ENCODE peak calls at places on chromosomes 12 and 14, in five cellular contexts. D is heart left ventricle; B is adrenal gland; A is CD8-positive, alpha-beta T cell; V is colonic mucosa. M is an unnamed sample. For H3K36me3, the result is how much of the 10 kb centered on the place peaks cover.

GRCh38 chr12:123401753-123402683 is 18.1 kb downstream of the KMT5A start:
- DNase-seq in D (no peak), B (no peak), A (no peak), V (no peak), M (no peak)

GRCh38 chr14:47539065-47539464 is 136.3 kb downstream of the MDGA2 start:
- DNase-seq in D (no peak), B (no peak), A (no peak), V (no peak), M (no peak)

GRCh38 chr14:94532462-94532861 is 23.2 kb upstream of the SERPINA12 start:
- DNase-seq in D (no peak), B (no peak), A (no peak), V (no peak), M (no peak)

GRCh38 chr12:8156416-8156815 is 399 bp upstream of the ZNF705A start:
- DNase-seq in D (no peak), B (no peak), A (no peak), V (no peak), M (no peak)

GRCh38 chr14:24138396-24139271 is 2.6 kb downstream of the PSME1 start:
- DNase-seq in D (no peak), B (no peak), A (no peak), V (no peak), M (no peak)

GRCh38 chr14:78758333-78758732 is 588.2 kb downstream of the NRXN3 start:
- DNase-seq in D (no peak), B (no peak), A (no peak), V (no peak), M (no peak)

GRCh38 chr12:111276189-111276588 is 92.7 kb downstream of the PHETA1 start:
- DNase-seq in D (no peak), B (no peak), A (no peak), V (no peak), M (no peak)

GRCh38 chr14:57833304-57833703 is 32.6 kb downstream of the SLC35F4 start:
- DNase-seq in D (no peak), B (peak), A (no peak), V (no peak), M (peak)

DNA sequence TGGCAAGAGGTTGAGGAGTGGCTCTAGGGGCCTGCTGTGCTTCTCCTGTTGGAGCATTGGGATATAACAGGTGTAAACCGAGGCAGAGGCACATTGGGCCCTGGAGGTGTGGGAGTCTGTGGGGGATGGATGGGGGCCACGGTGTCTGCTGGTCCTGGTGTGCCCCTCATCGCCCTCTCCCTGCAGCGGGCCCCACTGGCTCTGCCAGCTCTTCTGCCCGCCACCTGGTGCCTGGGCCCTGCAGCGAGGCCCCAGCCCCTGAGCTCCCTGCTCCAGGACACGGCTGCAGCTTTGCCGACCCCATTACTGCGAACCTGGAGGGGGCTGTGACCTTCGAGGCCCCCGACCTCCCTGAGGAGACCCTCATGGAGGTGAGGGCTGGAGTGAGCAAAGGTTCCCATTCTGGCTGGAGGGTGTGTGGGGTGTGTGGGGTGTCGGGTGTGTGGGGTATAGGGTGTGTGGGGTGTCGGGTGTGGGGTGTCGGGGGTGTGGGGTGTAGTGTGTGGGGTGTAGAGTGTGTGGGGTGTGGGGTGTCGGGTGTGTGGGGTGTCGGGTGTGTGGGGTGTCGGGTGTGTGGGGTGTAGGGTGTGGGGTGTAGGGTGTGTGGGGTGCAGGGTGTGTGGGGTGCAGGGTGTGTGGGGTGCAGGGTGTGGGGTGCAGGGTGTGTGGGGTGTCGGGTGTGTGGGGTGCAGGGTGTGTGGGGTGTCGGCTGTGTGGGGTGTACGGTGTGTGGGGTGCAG is 10.6 kb upstream of the PUS1 start:
- DNase-seq in D (no peak), B (no peak), A (no peak), V (no peak), M (no peak)
- H3K36me3 ChIP-seq in D (half or more), B (under half), A (under half), V (under half), M (under half)

GRCh38 chr12:52186135-52186840 is 5.5 kb downstream of the KRT80 start:
- DNase-seq in D (no peak), B (peak), A (no peak), V (no peak), M (no peak)

GRCh38 chr12:52187640-52188039 is 4.2 kb downstream of the KRT80 start:
- DNase-seq in D (no peak), B (no peak), A (no peak), V (no peak), M (no peak)

GRCh38 chr12:52188658-52189057 is 3.2 kb downstream of the KRT80 start:
- DNase-seq in D (no peak), B (no peak), A (no peak), V (no peak), M (no peak)

GRCh38 chr12:52185400-52185967 is 6.3 kb downstream of the KRT80 start:
- DNase-seq in D (no peak), B (no peak), A (no peak), V (no peak), M (no peak)

DNA sequence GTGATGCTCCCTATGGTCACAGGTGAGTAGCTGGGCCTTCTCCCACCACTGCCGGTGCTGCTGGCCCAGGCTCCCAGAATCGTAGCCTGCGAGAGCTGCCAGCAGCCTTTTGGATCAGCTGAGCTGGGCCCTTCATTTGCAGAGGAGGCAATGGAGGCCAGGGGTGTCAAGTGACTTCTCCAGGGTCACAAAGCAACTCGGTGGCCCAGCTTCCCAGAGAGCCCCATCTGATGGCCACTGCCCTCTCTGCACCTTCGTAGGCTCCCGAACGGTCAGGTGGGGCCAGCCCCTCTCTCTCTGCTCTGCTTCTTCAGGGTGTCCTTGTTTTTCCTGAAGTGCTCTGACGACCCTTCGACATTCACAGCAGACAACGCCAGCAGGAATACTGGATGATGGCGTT is 4.6 kb downstream of the KRT80 start:
- DNase-seq in D (no peak), B (no peak), A (no peak), V (no peak), M (no peak)
- TF ChIP-seq CTCF in D (no peak), B (no peak), A (no peak), V (no peak), M (no peak)

GRCh38 chr14:103002578-103003350 is 54.6 kb downstream of the CDC42BPB start:
- DNase-seq in D (no peak), B (no peak), A (no peak), V (no peak), M (no peak)

GRCh38 chr14:103000291-103000921 is 56.9 kb downstream of the CDC42BPB start:
- DNase-seq in D (no peak), B (no peak), A (no peak), V (no peak), M (no peak)

GRCh38 chr14:103001651-103002396 is 55.5 kb downstream of the CDC42BPB start:
- DNase-seq in D (no peak), B (no peak), A (no peak), V (no peak), M (no peak)

GRCh38 chr14:102999227-102999895 is 58.0 kb downstream of the CDC42BPB start:
- DNase-seq in D (no peak), B (no peak), A (no peak), V (no peak), M (no peak)

GRCh38 chr14:103001226-103001625 is 56.1 kb downstream of the CDC42BPB start:
- DNase-seq in D (no peak), B (no peak), A (no peak), V (no peak), M (no peak)
- H3K36me3 ChIP-seq in D (half or more), B (under half), A (under half), V (under half), M (under half)

DNA sequence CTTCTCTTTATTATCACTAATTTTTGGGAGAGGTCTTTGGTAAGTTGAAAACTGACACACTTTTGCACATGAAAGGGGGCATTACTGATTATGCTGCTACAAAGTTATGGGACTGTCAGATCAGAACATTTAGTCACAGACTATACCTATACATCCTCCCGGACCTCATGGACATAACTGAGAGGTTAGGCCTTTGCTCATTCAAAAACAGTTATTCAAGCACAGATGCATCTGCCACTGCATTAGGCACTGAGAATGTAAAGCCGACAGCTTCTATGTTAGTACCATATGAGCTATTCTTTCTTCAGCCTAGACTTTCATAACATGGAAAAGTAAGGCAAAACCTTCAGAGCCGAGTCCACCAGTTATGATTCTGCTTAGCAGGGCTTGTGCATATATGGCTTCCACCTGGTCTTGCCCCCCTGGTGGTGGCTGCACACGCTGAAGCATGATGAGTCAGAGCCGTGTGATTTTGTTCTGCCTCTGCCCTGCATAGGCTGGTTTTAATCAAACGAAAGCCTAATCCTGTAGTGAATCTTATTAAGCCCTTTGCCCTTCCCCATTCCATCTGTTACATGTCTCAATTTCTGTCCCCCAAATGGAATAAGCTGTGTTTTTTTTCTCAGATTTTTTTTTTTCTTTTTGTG is 21.8 kb upstream of the RNU6-8 start:
- DNase-seq in D (peak), B (peak), A (no peak), V (no peak), M (no peak)
- TF ChIP-seq CTCF in D (peak), B (peak), A (no peak), V (no peak), M (no peak)

DNA sequence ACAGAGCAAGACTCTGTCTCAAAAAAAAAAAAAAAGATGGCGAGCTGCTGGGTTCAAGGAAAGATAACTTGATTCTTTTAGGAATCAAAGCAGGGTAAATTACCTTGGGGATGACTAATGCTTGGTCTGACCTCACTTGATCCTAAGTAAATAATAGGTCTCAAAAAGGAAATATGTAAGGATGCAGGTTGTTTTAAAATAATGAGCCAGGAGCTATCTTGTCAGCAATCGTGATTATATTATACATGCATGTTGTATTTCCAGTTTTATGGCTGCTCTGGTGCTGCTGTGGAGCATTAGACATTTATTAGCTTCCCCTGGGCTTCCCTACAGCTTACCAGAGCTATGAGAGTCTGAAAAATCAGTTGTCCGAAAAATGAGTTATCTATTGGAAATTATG is 2.6 kb downstream of the EIF2B2 start:
- DNase-seq in D (no peak), B (no peak), A (no peak), V (no peak), M (no peak)
- H3K36me3 ChIP-seq in D (half or more), B (under half), A (under half), V (under half), M (under half)

DNA sequence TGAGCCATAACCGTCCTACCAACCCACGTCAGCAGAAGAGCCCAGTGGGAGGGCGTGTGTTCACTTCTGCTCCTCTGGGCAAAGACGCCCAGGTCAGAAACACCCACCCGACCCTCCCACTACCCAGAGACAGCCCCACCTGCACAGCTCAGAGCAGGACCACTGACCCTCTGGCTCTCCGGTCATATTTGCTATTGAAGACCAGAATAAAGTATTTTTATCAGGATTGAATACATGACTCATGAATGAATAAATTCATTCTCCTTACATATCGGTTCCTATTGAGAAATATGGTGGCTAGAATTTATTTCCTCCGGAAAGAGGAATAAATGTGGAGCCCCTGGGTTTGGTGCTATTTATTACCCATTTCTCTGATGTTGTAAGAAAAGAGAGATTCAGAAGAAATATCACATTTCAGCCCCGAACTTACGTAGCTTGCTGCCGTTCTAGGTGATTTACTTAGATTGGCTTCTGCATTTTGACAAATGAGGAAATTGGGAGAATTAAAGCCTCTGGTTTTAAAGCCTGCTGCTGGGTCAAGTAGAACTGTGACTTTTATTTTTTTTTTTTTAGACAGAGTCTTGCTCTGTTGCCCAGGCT is 36.4 kb upstream of the P2RX7 start:
- DNase-seq in D (no peak), B (no peak), A (no peak), V (no peak), M (no peak)
- TF ChIP-seq CTCF in D (peak), B (no peak), A (peak), V (no peak), M (no peak)

GRCh38 chr14:104776481-104776880 is 19.1 kb downstream of the AKT1 start:
- DNase-seq in D (no peak), B (no peak), A (no peak), V (no peak), M (no peak)
- H3K36me3 ChIP-seq in D (under half), B (under half), A (under half), V (under half), M (under half)

GRCh38 chr12:26124491-26125450 is at the start of gene BHLHE41:
- DNase-seq in D (peak), B (peak), A (no peak), V (peak), M (peak)

GRCh38 chr12:26123482-26123980 is 1.3 kb downstream of the BHLHE41 start:
- DNase-seq in D (no peak), B (no peak), A (no peak), V (no peak), M (no peak)

GRCh38 chr12:26121323-26121740 is 3.5 kb downstream of the BHLHE41 start:
- DNase-seq in D (no peak), B (no peak), A (no peak), V (no peak), M (no peak)

GRCh38 chr12:26121841-26122680 is 2.8 kb downstream of the BHLHE41 start:
- DNase-seq in D (peak), B (peak), A (peak), V (peak), M (no peak)

GRCh38 chr12:26122681-26123481 is 2.0 kb downstream of the BHLHE41 start:
- DNase-seq in D (peak), B (peak), A (no peak), V (peak), M (peak)
- TF ChIP-seq CTCF in D (peak), B (peak), A (no peak), V (peak), M (no peak)

GRCh38 chr12:131734336-131735152 is 23.7 kb downstream of the SFSWAP start:
- DNase-seq in D (no peak), B (no peak), A (no peak), V (no peak), M (no peak)

GRCh38 chr12:131736807-131737484 is 26.1 kb downstream of the SFSWAP start:
- DNase-seq in D (no peak), B (no peak), A (no peak), V (no peak), M (no peak)

GRCh38 chr12:131735863-131736806 is 25.2 kb downstream of the SFSWAP start:
- DNase-seq in D (no peak), B (no peak), A (no peak), V (no peak), M (no peak)

GRCh38 chr12:131733874-131734273 is 23.0 kb downstream of the SFSWAP start:
- DNase-seq in D (no peak), B (no peak), A (peak), V (no peak), M (no peak)

DNA sequence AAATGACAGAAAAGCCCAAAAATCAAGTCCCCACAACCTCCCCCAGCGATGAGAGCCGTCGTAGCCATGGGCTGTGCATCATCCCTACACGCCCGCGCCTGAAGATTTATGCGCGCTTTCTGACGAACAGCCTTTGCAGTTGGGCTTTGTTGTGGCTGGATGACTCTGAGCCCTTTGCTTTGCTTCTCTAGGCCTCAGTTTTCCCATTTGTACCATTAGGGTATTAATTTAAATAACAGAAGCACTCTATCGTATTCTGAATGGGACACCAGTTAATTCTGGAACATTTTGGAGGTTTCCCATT is 24.2 kb downstream of the SFSWAP start:
- DNase-seq in D (no peak), B (no peak), A (no peak), V (no peak), M (no peak)
- H3K36me3 ChIP-seq in D (half or more), B (under half), A (half or more), V (under half), M (under half)

M was measured in prostate gland.